ENCODE peak calls at places on chromosomes 5 and 9, in eight cellular contexts. N, X, S, D, B, K, I and C are unnamed samples.
A peak's percentile ranks its signal among the peaks of the same experiment; 100 is the strongest.

GRCh38 chr5:38069360-38069759 is 189.0 kb upstream of the EGFLAM start:
- DNase-seq in N (no peak), I (no peak), D (no peak), K (no peak), X (peak; percentile 3), B (no peak), S (peak; percentile 16), C (no peak)

GRCh38 chr9:87959916-87960581 is 14.3 kb downstream of the CDK20 start:
- DNase-seq in I (no peak), X (no peak), K (no peak), N (no peak), D (no peak), B (peak; percentile 83), S (peak; percentile 53), C (no peak)

GRCh38 chr5:34043099-34043876 is at the start of gene C1QTNF3:
- DNase-seq in B (no peak), K (no peak), N (no peak), S (no peak), X (peak; percentile 33), D (no peak), I (peak; percentile 45), C (peak; percentile 64)

GRCh38 chr5:34976347-34976746 is 47.0 kb downstream of the DNAJC21 start:
- DNase-seq in D (no peak), B (no peak), S (no peak), N (no peak), I (no peak), X (no peak), K (peak; percentile 9), C (no peak)

GRCh38 chr9:2053883-2054845 is 39.0 kb downstream of the SMARCA2 start:
- DNase-seq in S (no peak), N (no peak), I (peak; percentile 66), D (no peak), B (peak; percentile 47), X (peak; percentile 91), K (no peak), C (no peak)

GRCh38 chr9:5947912-5948311 is 57.2 kb downstream of the MLANA start:
- DNase-seq in X (no peak), K (peak; percentile 23), N (no peak), D (no peak), B (no peak), I (no peak), S (no peak), C (peak; percentile 61)

GRCh38 chr5:151288180-151288579 is 15.4 kb downstream of the SLC36A3 start:
- DNase-seq in I (no peak), K (no peak), D (no peak), X (no peak), B (no peak), S (peak; percentile 64), N (no peak), C (no peak)

GRCh38 chr5:74685979-74686631 is 1.1 kb downstream of the HEXB start:
- DNase-seq in K (no peak), I (peak; percentile 50), B (peak; percentile 68), N (no peak), X (peak; percentile 61), S (no peak), D (no peak), C (no peak)

GRCh38 chr5:158326241-158326640 is 467.3 kb upstream of the CLINT1 start:
- DNase-seq in I (no peak), D (no peak), S (no peak), N (no peak), B (no peak), K (peak; percentile 43), X (no peak), C (peak; percentile 12)

GRCh38 chr5:148141645-148142044 is 26.7 kb upstream of the SPINK14 start:
- DNase-seq in I (no peak), S (no peak), B (no peak), D (no peak), X (no peak), N (no peak), K (no peak), C (no peak)

GRCh38 chr5:131288328-131288727 is 24.5 kb downstream of the CDC42SE2 start:
- DNase-seq in X (no peak), D (no peak), N (no peak), I (no peak), K (no peak), B (no peak), S (no peak), C (no peak)

GRCh38 chr5:131282235-131282634 is 18.4 kb downstream of the CDC42SE2 start:
- DNase-seq in N (no peak), I (no peak), K (no peak), X (no peak), S (no peak), B (no peak), D (no peak), C (no peak)

GRCh38 chr5:131289738-131290137 is 25.9 kb downstream of the CDC42SE2 start:
- DNase-seq in I (no peak), D (no peak), X (no peak), B (no peak), K (no peak), S (no peak), N (no peak), C (no peak)

GRCh38 chr5:131286400-131286715 is 22.5 kb downstream of the CDC42SE2 start:
- DNase-seq in S (no peak), B (no peak), D (no peak), N (no peak), I (no peak), X (no peak), K (no peak), C (no peak)

GRCh38 chr5:131285637-131286399 is 22.0 kb downstream of the CDC42SE2 start:
- DNase-seq in N (no peak), D (no peak), I (no peak), B (no peak), S (no peak), X (no peak), K (no peak), C (no peak)
- H3K4me1 ChIP-seq in N (peaks cover 6% of the 10 kb centered on the region), D (peaks cover 15% of the 10 kb centered on the region), I (no peaks in the 10 kb centered on the region), B (peaks cover 3% of the 10 kb centered on the region), S (peaks cover 4% of the 10 kb centered on the region), X (peaks cover 7% of the 10 kb centered on the region), K (peaks cover 6% of the 10 kb centered on the region), C (no peaks in the 10 kb centered on the region)

DNA sequence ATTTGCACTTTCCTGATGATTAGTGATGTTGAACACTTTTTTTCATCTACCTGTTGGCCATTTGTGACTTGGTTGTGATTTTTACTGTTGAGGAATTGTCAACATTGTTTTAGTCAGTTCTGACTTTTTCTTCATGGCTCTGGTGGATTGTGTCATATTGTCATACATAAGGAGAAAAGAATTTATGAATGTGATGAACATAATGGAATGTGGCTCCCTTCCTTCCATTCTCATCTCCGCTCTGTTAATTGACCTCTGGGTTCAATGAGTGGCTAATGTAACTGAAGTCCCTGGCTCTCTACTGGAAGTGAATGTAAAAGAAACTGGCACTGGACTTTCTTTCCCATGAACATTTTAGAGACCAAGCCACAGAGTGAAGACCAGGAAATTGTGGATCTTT is 49.2 kb downstream of the KIAA1958 start:
- DNase-seq in X (peak; percentile 77), D (no peak), I (no peak), B (peak; percentile 56), K (no peak), N (no peak), S (no peak), C (no peak)
- H3K27ac ChIP-seq in X (peak overlapping the region; percentile 59), D (no peak overlapping the region), I (no peak overlapping the region), B (no peak overlapping the region), K (no peak overlapping the region), N (no peak overlapping the region), S (no peak overlapping the region), C (no peak overlapping the region)

DNA sequence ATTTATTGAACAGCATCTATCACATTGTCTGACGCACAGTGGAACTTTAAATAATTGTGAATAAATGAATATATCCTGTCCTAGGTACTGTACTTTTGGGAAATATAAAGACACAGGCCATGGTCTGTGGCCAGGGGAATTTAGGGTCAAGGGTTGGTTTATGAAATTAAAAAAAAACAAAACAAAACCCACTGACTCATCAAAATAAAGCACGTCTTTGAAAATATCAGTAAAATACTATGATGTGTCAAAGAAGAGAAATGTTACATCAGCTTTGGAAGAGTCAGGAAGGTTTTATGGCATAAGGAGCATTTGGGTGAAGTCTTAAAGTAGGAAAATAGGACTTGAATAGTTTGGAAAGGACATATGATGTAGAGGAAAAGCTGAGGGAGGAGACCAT is 70.5 kb downstream of the ZNF462 start:
- DNase-seq in B (no peak), I (no peak), S (no peak), K (no peak), D (no peak), N (no peak), X (no peak), C (no peak)
- H3K36me3 ChIP-seq in B (peaks cover 32% of the 10 kb centered on the region), I (peaks cover 5% of the 10 kb centered on the region), S (no peaks in the 10 kb centered on the region), K (peaks cover 54% of the 10 kb centered on the region), D (peaks cover 80% of the 10 kb centered on the region), N (peaks cover 7% of the 10 kb centered on the region), X (peaks cover 7% of the 10 kb centered on the region), C (peaks cover 58% of the 10 kb centered on the region)

GRCh38 chr9:76475691-76476090 is 16.7 kb downstream of the GCNT1 start:
- DNase-seq in K (no peak), S (no peak), N (no peak), I (no peak), D (no peak), B (no peak), X (no peak), C (no peak)
- H3K4me1 ChIP-seq in K (peaks cover 10% of the 10 kb centered on the region), S (peaks cover 25% of the 10 kb centered on the region), N (no peaks in the 10 kb centered on the region), I (no peaks in the 10 kb centered on the region), D (no peaks in the 10 kb centered on the region), B (no peaks in the 10 kb centered on the region), X (peaks cover 4% of the 10 kb centered on the region), C (peaks cover 7% of the 10 kb centered on the region)

GRCh38 chr5:141841781-141842180 is 36.4 kb downstream of the PCDH1 start:
- DNase-seq in N (no peak), I (no peak), K (no peak), B (no peak), S (no peak), X (no peak), D (no peak), C (no peak)
- H3K27ac ChIP-seq in N (peak overlapping the region; percentile 75), I (no peak overlapping the region), K (no peak overlapping the region), B (no peak overlapping the region), S (no peak overlapping the region), X (no peak overlapping the region), D (peak overlapping the region; percentile 52), C (no peak overlapping the region)

GRCh38 chr9:129759329-129759728 is 6.5 kb upstream of the PTGES start:
- DNase-seq in S (no peak), X (no peak), D (no peak), B (no peak), K (no peak), I (no peak), N (no peak), C (no peak)
- H3K36me3 ChIP-seq in S (no peaks in the 10 kb centered on the region), X (no peaks in the 10 kb centered on the region), D (no peaks in the 10 kb centered on the region), B (no peaks in the 10 kb centered on the region), K (no peaks in the 10 kb centered on the region), I (no peaks in the 10 kb centered on the region), N (no peaks in the 10 kb centered on the region), C (no peaks in the 10 kb centered on the region)

DNA sequence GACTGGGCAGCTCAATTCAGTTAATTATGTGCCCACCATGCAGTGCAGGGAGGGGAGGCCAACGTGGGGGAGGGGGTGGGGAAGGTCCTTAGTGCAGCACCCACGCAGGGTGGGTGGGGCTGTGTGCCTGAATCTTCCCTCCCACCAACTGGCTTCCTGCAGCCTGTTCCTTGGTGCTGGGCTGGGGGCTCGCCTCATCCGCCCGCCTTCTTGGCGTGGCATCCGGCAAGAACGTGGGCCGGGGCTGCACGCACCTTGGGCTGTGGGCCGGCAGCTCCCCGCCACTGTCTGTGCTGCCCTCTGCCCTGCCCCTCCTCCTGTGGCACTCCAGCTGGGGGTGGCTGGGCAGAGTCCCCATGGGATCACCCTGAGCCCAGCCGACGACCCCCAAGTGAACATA is 19.6 kb upstream of the RALGDS start:
- DNase-seq in B (no peak), X (no peak), I (no peak), D (no peak), K (no peak), S (no peak), N (no peak), C (no peak)
- H3K4me1 ChIP-seq in B (peaks cover 14% of the 10 kb centered on the region), X (peaks cover 11% of the 10 kb centered on the region), I (no peaks in the 10 kb centered on the region), D (peaks cover 86% of the 10 kb centered on the region), K (peaks cover 6% of the 10 kb centered on the region), S (peaks cover 43% of the 10 kb centered on the region), N (peaks cover 62% of the 10 kb centered on the region), C (peaks cover 12% of the 10 kb centered on the region)